ENCODE peak calls at places on chromosomes 7 and 10, in ten cellular contexts. One of them, this sample, is unnamed.

GRCh38 chr10:97069576-97070362 is 116.0 kb downstream of the SLIT1 start:
- DNase-seq in NCI-H1092: no peak
- DNase-seq in NCI-H345: no peak
- DNase-seq in PC-3: peak; percentile 32
- DNase-seq in activated naive CD4-positive, alpha-beta T cell treated with anti-CD3 and anti-CD28 coated beads, Interleukin-2, amount 50 U/mL, for 16 hours: no peak
- DNase-seq in NCI-H2029: no peak
- DNase-seq in CD4-positive, CD25-positive, alpha-beta regulatory T cell: no peak
- DNase-seq in pancreas: no peak
- DNase-seq in pons: no peak
- DNase-seq in HCT116: peak; percentile 68
- DNase-seq in this sample: no peak

GRCh38 chr7:41977165-41977651 is 259.8 kb downstream of the GLI3 start:
- DNase-seq in NCI-H1092: no peak
- DNase-seq in NCI-H345: peak; percentile 1
- DNase-seq in PC-3: peak; percentile 67
- DNase-seq in activated naive CD4-positive, alpha-beta T cell treated with anti-CD3 and anti-CD28 coated beads, Interleukin-2, amount 50 U/mL, for 16 hours: no peak
- DNase-seq in NCI-H2029: no peak
- DNase-seq in CD4-positive, CD25-positive, alpha-beta regulatory T cell: no peak
- DNase-seq in pancreas: no peak
- DNase-seq in pons: peak; percentile 80
- DNase-seq in HCT116: peak; percentile 12
- DNase-seq in this sample: peak; percentile 84

GRCh38 chr7:150835702-150836280 is 16.5 kb upstream of the AOC1 start:
- DNase-seq in NCI-H1092: no peak
- DNase-seq in NCI-H345: no peak
- DNase-seq in PC-3: no peak
- DNase-seq in activated naive CD4-positive, alpha-beta T cell treated with anti-CD3 and anti-CD28 coated beads, Interleukin-2, amount 50 U/mL, for 16 hours: no peak
- DNase-seq in NCI-H2029: no peak
- DNase-seq in CD4-positive, CD25-positive, alpha-beta regulatory T cell: no peak
- DNase-seq in pancreas: no peak
- DNase-seq in pons: no peak
- DNase-seq in HCT116: no peak
- DNase-seq in this sample: no peak

GRCh38 chr10:35821339-35821911 is 179.3 kb upstream of the FZD8 start:
- DNase-seq in NCI-H1092: no peak
- DNase-seq in NCI-H345: peak; percentile 12
- DNase-seq in PC-3: no peak
- DNase-seq in activated naive CD4-positive, alpha-beta T cell treated with anti-CD3 and anti-CD28 coated beads, Interleukin-2, amount 50 U/mL, for 16 hours: no peak
- DNase-seq in NCI-H2029: no peak
- DNase-seq in CD4-positive, CD25-positive, alpha-beta regulatory T cell: no peak
- DNase-seq in pancreas: no peak
- DNase-seq in pons: no peak
- DNase-seq in HCT116: no peak
- DNase-seq in this sample: no peak

GRCh38 chr7:101856488-101857357 is 39.3 kb downstream of the CUX1 start:
- DNase-seq in NCI-H1092: peak; percentile 14
- DNase-seq in NCI-H345: no peak
- DNase-seq in PC-3: peak; percentile 94
- DNase-seq in activated naive CD4-positive, alpha-beta T cell treated with anti-CD3 and anti-CD28 coated beads, Interleukin-2, amount 50 U/mL, for 16 hours: peak; percentile 68
- DNase-seq in NCI-H2029: peak; percentile 98
- DNase-seq in CD4-positive, CD25-positive, alpha-beta regulatory T cell: peak; percentile 82
- DNase-seq in pancreas: peak; percentile 81
- DNase-seq in pons: peak; percentile 82
- DNase-seq in HCT116: peak; percentile 97
- DNase-seq in this sample: peak; percentile 82

GRCh38 chr10:97138174-97138573 is 47.6 kb downstream of the SLIT1 start:
- DNase-seq in NCI-H1092: no peak
- DNase-seq in NCI-H345: no peak
- DNase-seq in PC-3: peak; percentile 9
- DNase-seq in activated naive CD4-positive, alpha-beta T cell treated with anti-CD3 and anti-CD28 coated beads, Interleukin-2, amount 50 U/mL, for 16 hours: no peak
- DNase-seq in NCI-H2029: no peak
- DNase-seq in CD4-positive, CD25-positive, alpha-beta regulatory T cell: no peak
- DNase-seq in pancreas: no peak
- DNase-seq in pons: no peak
- DNase-seq in HCT116: peak; percentile 31
- DNase-seq in this sample: no peak

GRCh38 chr7:92421676-92422435 is 25.4 kb upstream of the GATAD1 start:
- DNase-seq in NCI-H1092: peak; percentile 67
- DNase-seq in NCI-H345: peak; percentile 79
- DNase-seq in PC-3: no peak
- DNase-seq in activated naive CD4-positive, alpha-beta T cell treated with anti-CD3 and anti-CD28 coated beads, Interleukin-2, amount 50 U/mL, for 16 hours: no peak
- DNase-seq in NCI-H2029: peak; percentile 87
- DNase-seq in CD4-positive, CD25-positive, alpha-beta regulatory T cell: no peak
- DNase-seq in pancreas: no peak
- DNase-seq in pons: no peak
- DNase-seq in HCT116: no peak
- DNase-seq in this sample: peak; percentile 14

GRCh38 chr7:99331002-99331401 is 5.3 kb downstream of the ARPC1A start:
- DNase-seq in NCI-H1092: no peak
- DNase-seq in NCI-H345: no peak
- DNase-seq in PC-3: peak; percentile 37
- DNase-seq in activated naive CD4-positive, alpha-beta T cell treated with anti-CD3 and anti-CD28 coated beads, Interleukin-2, amount 50 U/mL, for 16 hours: no peak
- DNase-seq in NCI-H2029: no peak
- DNase-seq in CD4-positive, CD25-positive, alpha-beta regulatory T cell: no peak
- DNase-seq in pancreas: no peak
- DNase-seq in pons: no peak
- DNase-seq in HCT116: no peak
- DNase-seq in this sample: peak; percentile 38

GRCh38 chr7:14321947-14322346 is 332.5 kb upstream of the ETV1 start:
- DNase-seq in NCI-H1092: peak; percentile 75
- DNase-seq in NCI-H345: peak; percentile 85
- DNase-seq in PC-3: peak; percentile 21
- DNase-seq in activated naive CD4-positive, alpha-beta T cell treated with anti-CD3 and anti-CD28 coated beads, Interleukin-2, amount 50 U/mL, for 16 hours: no peak
- DNase-seq in NCI-H2029: peak; percentile 80
- DNase-seq in CD4-positive, CD25-positive, alpha-beta regulatory T cell: no peak
- DNase-seq in pancreas: peak; percentile 40
- DNase-seq in pons: no peak
- DNase-seq in HCT116: no peak
- DNase-seq in this sample: no peak

GRCh38 chr10:79418274-79418673 is 27.1 kb downstream of the ZCCHC24 start:
- DNase-seq in NCI-H1092: no peak
- DNase-seq in NCI-H345: no peak
- DNase-seq in PC-3: no peak
- DNase-seq in activated naive CD4-positive, alpha-beta T cell treated with anti-CD3 and anti-CD28 coated beads, Interleukin-2, amount 50 U/mL, for 16 hours: no peak
- DNase-seq in NCI-H2029: no peak
- DNase-seq in CD4-positive, CD25-positive, alpha-beta regulatory T cell: no peak
- DNase-seq in pancreas: no peak
- DNase-seq in pons: no peak
- DNase-seq in HCT116: no peak
- DNase-seq in this sample: no peak

GRCh38 chr7:75866497-75867389 is 12.1 kb upstream of the RHBDD2 start:
- DNase-seq in NCI-H1092: peak; percentile 60
- DNase-seq in NCI-H345: peak; percentile 71
- DNase-seq in PC-3: peak; percentile 66
- DNase-seq in activated naive CD4-positive, alpha-beta T cell treated with anti-CD3 and anti-CD28 coated beads, Interleukin-2, amount 50 U/mL, for 16 hours: peak; percentile 34
- DNase-seq in NCI-H2029: peak; percentile 17
- DNase-seq in CD4-positive, CD25-positive, alpha-beta regulatory T cell: peak; percentile 42
- DNase-seq in pancreas: peak; percentile 37
- DNase-seq in pons: peak; percentile 78
- DNase-seq in HCT116: peak; percentile 48
- DNase-seq in this sample: peak; percentile 82

GRCh38 chr10:116120688-116121087 is 152.3 kb downstream of the GFRA1 start:
- DNase-seq in NCI-H1092: no peak
- DNase-seq in NCI-H345: no peak
- DNase-seq in PC-3: no peak
- DNase-seq in activated naive CD4-positive, alpha-beta T cell treated with anti-CD3 and anti-CD28 coated beads, Interleukin-2, amount 50 U/mL, for 16 hours: no peak
- DNase-seq in NCI-H2029: no peak
- DNase-seq in CD4-positive, CD25-positive, alpha-beta regulatory T cell: no peak
- DNase-seq in pancreas: no peak
- DNase-seq in pons: no peak
- DNase-seq in HCT116: no peak
- DNase-seq in this sample: no peak

GRCh38 chr10:128281343-128281742 is 155.1 kb upstream of the MKI67 start:
- DNase-seq in NCI-H1092: no peak
- DNase-seq in NCI-H345: no peak
- DNase-seq in PC-3: no peak
- DNase-seq in activated naive CD4-positive, alpha-beta T cell treated with anti-CD3 and anti-CD28 coated beads, Interleukin-2, amount 50 U/mL, for 16 hours: no peak
- DNase-seq in NCI-H2029: no peak
- DNase-seq in CD4-positive, CD25-positive, alpha-beta regulatory T cell: no peak
- DNase-seq in pancreas: no peak
- DNase-seq in pons: no peak
- DNase-seq in HCT116: no peak
- DNase-seq in this sample: no peak

GRCh38 chr10:34889004-34889869 is 74.1 kb upstream of the PARD3 start:
- DNase-seq in NCI-H1092: no peak
- DNase-seq in NCI-H345: no peak
- DNase-seq in PC-3: peak; percentile 99
- DNase-seq in activated naive CD4-positive, alpha-beta T cell treated with anti-CD3 and anti-CD28 coated beads, Interleukin-2, amount 50 U/mL, for 16 hours: no peak
- DNase-seq in NCI-H2029: no peak
- DNase-seq in CD4-positive, CD25-positive, alpha-beta regulatory T cell: no peak
- DNase-seq in pancreas: no peak
- DNase-seq in pons: no peak
- DNase-seq in HCT116: no peak
- DNase-seq in this sample: peak; percentile 79

GRCh38 chr7:107180378-107180777 is 11.6 kb downstream of the HBP1 start:
- DNase-seq in NCI-H1092: no peak
- DNase-seq in NCI-H345: no peak
- DNase-seq in PC-3: peak; percentile 53
- DNase-seq in activated naive CD4-positive, alpha-beta T cell treated with anti-CD3 and anti-CD28 coated beads, Interleukin-2, amount 50 U/mL, for 16 hours: peak; percentile 79
- DNase-seq in NCI-H2029: no peak
- DNase-seq in CD4-positive, CD25-positive, alpha-beta regulatory T cell: no peak
- DNase-seq in pancreas: peak; percentile 23
- DNase-seq in pons: no peak
- DNase-seq in HCT116: peak; percentile 64
- DNase-seq in this sample: peak; percentile 86

GRCh38 chr7:46301677-46302076 is 380.6 kb upstream of the IGFBP3 start:
- DNase-seq in NCI-H1092: no peak
- DNase-seq in NCI-H345: no peak
- DNase-seq in PC-3: peak; percentile 51
- DNase-seq in activated naive CD4-positive, alpha-beta T cell treated with anti-CD3 and anti-CD28 coated beads, Interleukin-2, amount 50 U/mL, for 16 hours: no peak
- DNase-seq in NCI-H2029: no peak
- DNase-seq in CD4-positive, CD25-positive, alpha-beta regulatory T cell: no peak
- DNase-seq in pancreas: no peak
- DNase-seq in pons: no peak
- DNase-seq in HCT116: no peak
- DNase-seq in this sample: no peak

GRCh38 chr7:1255817-1256340 is 23.2 kb downstream of the UNCX start:
- DNase-seq in NCI-H1092: no peak
- DNase-seq in NCI-H345: no peak
- DNase-seq in PC-3: no peak
- DNase-seq in activated naive CD4-positive, alpha-beta T cell treated with anti-CD3 and anti-CD28 coated beads, Interleukin-2, amount 50 U/mL, for 16 hours: no peak
- DNase-seq in NCI-H2029: no peak
- DNase-seq in CD4-positive, CD25-positive, alpha-beta regulatory T cell: no peak
- DNase-seq in pancreas: no peak
- DNase-seq in pons: no peak
- DNase-seq in HCT116: no peak
- DNase-seq in this sample: no peak

GRCh38 chr7:149050941-149051340 is 22.6 kb upstream of the PDIA4 start:
- DNase-seq in NCI-H1092: no peak
- DNase-seq in NCI-H345: no peak
- DNase-seq in PC-3: no peak
- DNase-seq in activated naive CD4-positive, alpha-beta T cell treated with anti-CD3 and anti-CD28 coated beads, Interleukin-2, amount 50 U/mL, for 16 hours: no peak
- DNase-seq in NCI-H2029: no peak
- DNase-seq in CD4-positive, CD25-positive, alpha-beta regulatory T cell: no peak
- DNase-seq in pancreas: no peak
- DNase-seq in pons: no peak
- DNase-seq in HCT116: no peak
- DNase-seq in this sample: no peak

GRCh38 chr7:111483078-111483477 is 79.2 kb downstream of the IMMP2L start:
- DNase-seq in NCI-H1092: no peak
- DNase-seq in NCI-H345: no peak
- DNase-seq in PC-3: no peak
- DNase-seq in activated naive CD4-positive, alpha-beta T cell treated with anti-CD3 and anti-CD28 coated beads, Interleukin-2, amount 50 U/mL, for 16 hours: no peak
- DNase-seq in NCI-H2029: no peak
- DNase-seq in CD4-positive, CD25-positive, alpha-beta regulatory T cell: no peak
- DNase-seq in pancreas: no peak
- DNase-seq in pons: no peak
- DNase-seq in HCT116: no peak
- DNase-seq in this sample: no peak

GRCh38 chr7:96332325-96332724 is 10.4 kb upstream of the SLC25A13 start:
- DNase-seq in NCI-H1092: no peak
- DNase-seq in NCI-H345: no peak
- DNase-seq in PC-3: no peak
- DNase-seq in activated naive CD4-positive, alpha-beta T cell treated with anti-CD3 and anti-CD28 coated beads, Interleukin-2, amount 50 U/mL, for 16 hours: no peak
- DNase-seq in NCI-H2029: no peak
- DNase-seq in CD4-positive, CD25-positive, alpha-beta regulatory T cell: no peak
- DNase-seq in pancreas: no peak
- DNase-seq in pons: no peak
- DNase-seq in HCT116: no peak
- DNase-seq in this sample: no peak

GRCh38 chr10:100612601-100613595 is 77.2 kb downstream of the HIF1AN start:
- DNase-seq in NCI-H1092: no peak
- DNase-seq in NCI-H345: no peak
- DNase-seq in PC-3: no peak
- DNase-seq in activated naive CD4-positive, alpha-beta T cell treated with anti-CD3 and anti-CD28 coated beads, Interleukin-2, amount 50 U/mL, for 16 hours: no peak
- DNase-seq in NCI-H2029: no peak
- DNase-seq in CD4-positive, CD25-positive, alpha-beta regulatory T cell: no peak
- DNase-seq in pancreas: no peak
- DNase-seq in pons: no peak
- DNase-seq in HCT116: no peak
- DNase-seq in this sample: no peak

GRCh38 chr10:8174762-8175161 is 120.3 kb downstream of the GATA3 start:
- DNase-seq in NCI-H1092: no peak
- DNase-seq in NCI-H345: no peak
- DNase-seq in PC-3: peak; percentile 19
- DNase-seq in activated naive CD4-positive, alpha-beta T cell treated with anti-CD3 and anti-CD28 coated beads, Interleukin-2, amount 50 U/mL, for 16 hours: no peak
- DNase-seq in NCI-H2029: no peak
- DNase-seq in CD4-positive, CD25-positive, alpha-beta regulatory T cell: no peak
- DNase-seq in pancreas: no peak
- DNase-seq in pons: no peak
- DNase-seq in HCT116: no peak
- DNase-seq in this sample: no peak

GRCh38 chr7:42945821-42946615 is 13.8 kb downstream of the MRPL32 start:
- DNase-seq in NCI-H1092: no peak
- DNase-seq in NCI-H345: no peak
- DNase-seq in PC-3: no peak
- DNase-seq in activated naive CD4-positive, alpha-beta T cell treated with anti-CD3 and anti-CD28 coated beads, Interleukin-2, amount 50 U/mL, for 16 hours: no peak
- DNase-seq in NCI-H2029: no peak
- DNase-seq in CD4-positive, CD25-positive, alpha-beta regulatory T cell: no peak
- DNase-seq in pancreas: no peak
- DNase-seq in pons: peak; percentile 61
- DNase-seq in HCT116: no peak
- DNase-seq in this sample: peak; percentile 17

GRCh38 chr7:33922820-33923219 is 17.5 kb downstream of the BMPER start:
- DNase-seq in NCI-H1092: no peak
- DNase-seq in NCI-H345: no peak
- DNase-seq in PC-3: no peak
- DNase-seq in activated naive CD4-positive, alpha-beta T cell treated with anti-CD3 and anti-CD28 coated beads, Interleukin-2, amount 50 U/mL, for 16 hours: no peak
- DNase-seq in NCI-H2029: no peak
- DNase-seq in CD4-positive, CD25-positive, alpha-beta regulatory T cell: no peak
- DNase-seq in pancreas: no peak
- DNase-seq in pons: no peak
- DNase-seq in HCT116: no peak
- DNase-seq in this sample: no peak

This sample was measured in adipocyte.